ENCODE peak calls at places on chromosomes 3 and 15, in ten cellular contexts. One of them, this sample, is unnamed.

GRCh38 chr3:123621510-123622189 is 36.8 kb upstream of the HACD2 start:
- DNase-seq in body of pancreas: no peak
- DNase-seq in sigmoid colon: no peak
- DNase-seq in K562: no peak
- DNase-seq in IMR-90: no peak
- DNase-seq in lower leg skin: no peak
- DNase-seq in breast epithelium: no peak
- DNase-seq in A549: no peak
- DNase-seq in Peyer's patch: no peak
- DNase-seq in transverse colon: no peak
- DNase-seq in this sample: no peak

GRCh38 chr3:141051641-141052569 is 758 bp downstream of the SPSB4 start:
- DNase-seq in body of pancreas: peak
- DNase-seq in sigmoid colon: no peak
- DNase-seq in K562: no peak
- DNase-seq in IMR-90: peak
- DNase-seq in lower leg skin: no peak
- DNase-seq in breast epithelium: no peak
- DNase-seq in A549: peak
- DNase-seq in Peyer's patch: no peak
- DNase-seq in transverse colon: no peak
- DNase-seq in this sample: no peak

GRCh38 chr3:112744068-112744467 is 102.6 kb downstream of the CD200R1L start:
- DNase-seq in body of pancreas: no peak
- DNase-seq in sigmoid colon: no peak
- DNase-seq in K562: no peak
- DNase-seq in IMR-90: no peak
- DNase-seq in lower leg skin: no peak
- DNase-seq in breast epithelium: no peak
- DNase-seq in A549: no peak
- DNase-seq in Peyer's patch: no peak
- DNase-seq in transverse colon: no peak
- DNase-seq in this sample: no peak

GRCh38 chr3:161498259-161498921 is 1.8 kb downstream of the OTOL1 start:
- DNase-seq in body of pancreas: no peak
- DNase-seq in sigmoid colon: no peak
- DNase-seq in K562: no peak
- DNase-seq in IMR-90: no peak
- DNase-seq in lower leg skin: no peak
- DNase-seq in breast epithelium: no peak
- DNase-seq in A549: no peak
- DNase-seq in Peyer's patch: no peak
- DNase-seq in transverse colon: no peak
- DNase-seq in this sample: no peak

GRCh38 chr15:58770519-58770856 is 614 bp upstream of the MINDY2 start:
- DNase-seq in body of pancreas: no peak
- DNase-seq in sigmoid colon: no peak
- DNase-seq in K562: no peak
- DNase-seq in IMR-90: peak
- DNase-seq in lower leg skin: no peak
- DNase-seq in breast epithelium: no peak
- DNase-seq in A549: no peak
- DNase-seq in Peyer's patch: no peak
- DNase-seq in transverse colon: peak
- DNase-seq in this sample: peak

GRCh38 chr15:57411945-57412768 is 35.9 kb downstream of the CGNL1 start:
- DNase-seq in body of pancreas: no peak
- DNase-seq in sigmoid colon: no peak
- DNase-seq in K562: no peak
- DNase-seq in IMR-90: no peak
- DNase-seq in lower leg skin: no peak
- DNase-seq in breast epithelium: no peak
- DNase-seq in A549: peak
- DNase-seq in Peyer's patch: no peak
- DNase-seq in transverse colon: no peak
- DNase-seq in this sample: no peak

GRCh38 chr3:55554621-55555020 is 67.5 kb upstream of the WNT5A start:
- DNase-seq in body of pancreas: no peak
- DNase-seq in sigmoid colon: no peak
- DNase-seq in K562: no peak
- DNase-seq in IMR-90: no peak
- DNase-seq in lower leg skin: no peak
- DNase-seq in breast epithelium: no peak
- DNase-seq in A549: no peak
- DNase-seq in Peyer's patch: no peak
- DNase-seq in transverse colon: no peak
- DNase-seq in this sample: no peak

GRCh38 chr15:73002509-73002908 is 49.8 kb upstream of the NEO1 start:
- DNase-seq in body of pancreas: no peak
- DNase-seq in sigmoid colon: no peak
- DNase-seq in K562: no peak
- DNase-seq in IMR-90: peak
- DNase-seq in lower leg skin: no peak
- DNase-seq in breast epithelium: no peak
- DNase-seq in A549: no peak
- DNase-seq in Peyer's patch: no peak
- DNase-seq in transverse colon: no peak
- DNase-seq in this sample: no peak

GRCh38 chr15:24957691-24958090 is 2.9 kb downstream of the SNRPN start:
- DNase-seq in body of pancreas: no peak
- DNase-seq in sigmoid colon: no peak
- DNase-seq in K562: no peak
- DNase-seq in IMR-90: no peak
- DNase-seq in lower leg skin: no peak
- DNase-seq in breast epithelium: no peak
- DNase-seq in A549: no peak
- DNase-seq in Peyer's patch: no peak
- DNase-seq in transverse colon: no peak
- DNase-seq in this sample: no peak

GRCh38 chr15:24955549-24955929 is 752 bp downstream of the SNRPN start:
- DNase-seq in body of pancreas: peak
- DNase-seq in sigmoid colon: peak
- DNase-seq in K562: no peak
- DNase-seq in IMR-90: no peak
- DNase-seq in lower leg skin: no peak
- DNase-seq in breast epithelium: no peak
- DNase-seq in A549: no peak
- DNase-seq in Peyer's patch: peak
- DNase-seq in transverse colon: no peak
- DNase-seq in this sample: peak

GRCh38 chr15:24954783-24955548 is at the start of the genes SNRPN and SNURF:
- DNase-seq in body of pancreas: peak
- DNase-seq in sigmoid colon: peak
- DNase-seq in K562: no peak
- DNase-seq in IMR-90: peak
- DNase-seq in lower leg skin: peak
- DNase-seq in breast epithelium: peak
- DNase-seq in A549: peak
- DNase-seq in Peyer's patch: peak
- DNase-seq in transverse colon: peak
- DNase-seq in this sample: peak

GRCh38 chr15:24961967-24962366 is 7.2 kb downstream of the SNRPN start:
- DNase-seq in body of pancreas: no peak
- DNase-seq in sigmoid colon: no peak
- DNase-seq in K562: no peak
- DNase-seq in IMR-90: no peak
- DNase-seq in lower leg skin: no peak
- DNase-seq in breast epithelium: no peak
- DNase-seq in A549: no peak
- DNase-seq in Peyer's patch: no peak
- DNase-seq in transverse colon: no peak
- DNase-seq in this sample: no peak

GRCh38 chr15:24956131-24956838 is 1.5 kb downstream of the SNRPN start:
- DNase-seq in body of pancreas: peak
- DNase-seq in sigmoid colon: peak
- DNase-seq in K562: no peak
- DNase-seq in IMR-90: peak
- DNase-seq in lower leg skin: peak
- DNase-seq in breast epithelium: peak
- DNase-seq in A549: peak
- DNase-seq in Peyer's patch: peak
- DNase-seq in transverse colon: peak
- DNase-seq in this sample: peak
- TF ChIP-seq POLR2A in body of pancreas: peak
- TF ChIP-seq POLR2A in sigmoid colon: no peak
- TF ChIP-seq POLR2A in K562: no peak
- TF ChIP-seq POLR2A in IMR-90: no peak
- TF ChIP-seq POLR2A in lower leg skin: no peak
- TF ChIP-seq POLR2A in breast epithelium: no peak
- TF ChIP-seq POLR2A in A549: peak
- TF ChIP-seq POLR2A in Peyer's patch: no peak
- TF ChIP-seq POLR2A in transverse colon: peak
- TF ChIP-seq POLR2A in this sample: peak

DNA sequence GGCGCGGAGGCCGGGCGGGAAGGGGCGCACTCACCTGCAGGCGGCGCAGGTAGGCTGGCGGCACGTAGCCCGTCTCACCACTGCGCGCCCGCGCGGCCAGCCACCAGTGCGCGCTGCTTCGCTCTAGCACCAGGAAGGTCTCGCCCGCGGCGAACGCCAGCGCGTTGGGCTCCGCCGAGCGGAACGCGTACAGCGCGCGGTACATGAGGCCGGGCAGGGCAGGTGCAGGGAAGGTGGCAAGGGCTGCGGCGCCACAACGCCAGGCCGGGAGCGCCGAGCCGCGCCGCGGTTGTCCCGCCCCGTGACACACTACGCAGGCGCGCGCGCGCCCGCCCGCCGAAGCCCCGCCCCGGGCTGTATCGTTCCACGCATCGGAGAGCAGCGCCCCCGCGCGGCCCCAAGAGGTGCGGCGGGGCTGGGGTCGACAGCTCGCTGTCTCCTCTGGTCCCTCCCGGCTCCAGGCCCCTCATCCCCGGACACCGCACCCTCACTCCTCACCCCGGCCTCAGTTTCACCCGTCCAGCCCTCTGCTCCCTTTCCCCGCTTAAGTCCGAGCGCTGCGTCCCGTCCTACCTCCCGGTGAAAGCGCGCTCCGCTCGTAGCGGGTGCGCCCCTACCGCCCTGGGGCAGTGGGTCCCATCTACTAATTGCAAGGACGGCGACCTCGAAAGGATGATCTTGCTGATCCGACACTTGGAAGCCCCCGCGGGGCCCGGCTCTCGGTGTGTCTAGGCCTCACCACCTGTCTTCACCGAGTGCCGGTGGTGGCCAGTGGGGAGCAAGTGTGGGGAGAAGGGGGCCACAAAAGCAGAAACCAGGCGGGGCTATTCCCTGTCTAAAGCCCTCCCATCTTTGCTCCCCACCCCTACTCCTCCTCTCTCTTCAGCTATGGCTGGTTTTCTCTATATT is at the start of gene NCKIPSD:
- DNase-seq in body of pancreas: peak
- DNase-seq in sigmoid colon: peak
- DNase-seq in K562: peak
- DNase-seq in IMR-90: peak
- DNase-seq in lower leg skin: peak
- DNase-seq in breast epithelium: peak
- DNase-seq in A549: peak
- DNase-seq in Peyer's patch: peak
- DNase-seq in transverse colon: peak
- DNase-seq in this sample: peak
- TF ChIP-seq POLR2A in body of pancreas: peak
- TF ChIP-seq POLR2A in sigmoid colon: no peak
- TF ChIP-seq POLR2A in K562: peak
- TF ChIP-seq POLR2A in IMR-90: no peak
- TF ChIP-seq POLR2A in lower leg skin: no peak
- TF ChIP-seq POLR2A in breast epithelium: peak
- TF ChIP-seq POLR2A in A549: peak
- TF ChIP-seq POLR2A in Peyer's patch: peak
- TF ChIP-seq POLR2A in transverse colon: peak
- TF ChIP-seq POLR2A in this sample: peak

GRCh38 chr3:43621974-43622739 is at the start of gene ANO10:
- DNase-seq in body of pancreas: peak
- DNase-seq in sigmoid colon: peak
- DNase-seq in K562: peak
- DNase-seq in IMR-90: peak
- DNase-seq in lower leg skin: peak
- DNase-seq in breast epithelium: peak
- DNase-seq in A549: peak
- DNase-seq in Peyer's patch: peak
- DNase-seq in transverse colon: peak
- DNase-seq in this sample: peak

GRCh38 chr3:43620953-43621405 is 832 bp downstream of the ANO10 start:
- DNase-seq in body of pancreas: no peak
- DNase-seq in sigmoid colon: no peak
- DNase-seq in K562: no peak
- DNase-seq in IMR-90: peak
- DNase-seq in lower leg skin: no peak
- DNase-seq in breast epithelium: peak
- DNase-seq in A549: no peak
- DNase-seq in Peyer's patch: no peak
- DNase-seq in transverse colon: no peak
- DNase-seq in this sample: peak

GRCh38 chr3:43624619-43625305 is 3.0 kb upstream of the ANO10 start:
- DNase-seq in body of pancreas: no peak
- DNase-seq in sigmoid colon: no peak
- DNase-seq in K562: no peak
- DNase-seq in IMR-90: no peak
- DNase-seq in lower leg skin: no peak
- DNase-seq in breast epithelium: no peak
- DNase-seq in A549: no peak
- DNase-seq in Peyer's patch: no peak
- DNase-seq in transverse colon: no peak
- DNase-seq in this sample: no peak

GRCh38 chr3:43619593-43619992 is 2.2 kb downstream of the ANO10 start:
- DNase-seq in body of pancreas: no peak
- DNase-seq in sigmoid colon: no peak
- DNase-seq in K562: no peak
- DNase-seq in IMR-90: no peak
- DNase-seq in lower leg skin: no peak
- DNase-seq in breast epithelium: no peak
- DNase-seq in A549: no peak
- DNase-seq in Peyer's patch: no peak
- DNase-seq in transverse colon: no peak
- DNase-seq in this sample: no peak

GRCh38 chr3:43621406-43621973 is 321 bp downstream of the ANO10 start:
- DNase-seq in body of pancreas: peak
- DNase-seq in sigmoid colon: no peak
- DNase-seq in K562: peak
- DNase-seq in IMR-90: no peak
- DNase-seq in lower leg skin: peak
- DNase-seq in breast epithelium: no peak
- DNase-seq in A549: no peak
- DNase-seq in Peyer's patch: peak
- DNase-seq in transverse colon: peak
- DNase-seq in this sample: peak
- TF ChIP-seq POLR2A in body of pancreas: peak
- TF ChIP-seq POLR2A in sigmoid colon: peak
- TF ChIP-seq POLR2A in K562: no peak
- TF ChIP-seq POLR2A in IMR-90: no peak
- TF ChIP-seq POLR2A in lower leg skin: no peak
- TF ChIP-seq POLR2A in breast epithelium: no peak
- TF ChIP-seq POLR2A in A549: no peak
- TF ChIP-seq POLR2A in Peyer's patch: peak
- TF ChIP-seq POLR2A in transverse colon: peak
- TF ChIP-seq POLR2A in this sample: no peak

DNA sequence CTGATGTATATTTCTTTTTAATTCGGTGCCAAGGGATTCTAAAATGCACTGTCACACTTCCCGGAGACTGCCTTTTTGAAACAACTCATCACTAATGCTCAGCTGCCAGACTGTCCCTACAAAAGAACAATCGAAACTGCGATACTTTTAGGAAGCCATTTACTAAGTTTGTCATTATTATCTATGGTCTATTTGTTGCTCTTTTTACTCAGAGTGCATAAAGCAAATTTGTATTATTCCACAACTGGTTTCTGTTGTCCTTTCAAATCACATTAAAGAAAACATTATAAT is 60.8 kb downstream of the TM4SF4 start:
- DNase-seq in body of pancreas: no peak
- DNase-seq in sigmoid colon: no peak
- DNase-seq in K562: no peak
- DNase-seq in IMR-90: no peak
- DNase-seq in lower leg skin: no peak
- DNase-seq in breast epithelium: no peak
- DNase-seq in A549: no peak
- DNase-seq in Peyer's patch: no peak
- DNase-seq in transverse colon: no peak
- DNase-seq in this sample: no peak
- TF ChIP-seq POLR2A in body of pancreas: no peak
- TF ChIP-seq POLR2A in sigmoid colon: no peak
- TF ChIP-seq POLR2A in K562: no peak
- TF ChIP-seq POLR2A in IMR-90: no peak
- TF ChIP-seq POLR2A in lower leg skin: no peak
- TF ChIP-seq POLR2A in breast epithelium: no peak
- TF ChIP-seq POLR2A in A549: no peak
- TF ChIP-seq POLR2A in Peyer's patch: no peak
- TF ChIP-seq POLR2A in transverse colon: no peak
- TF ChIP-seq POLR2A in this sample: no peak